ENCODE peak calls at places on chromosome 17, in seven cellular contexts. V is CD8-positive, alpha-beta T cell; O is epithelial cell of esophagus; B is BJ; E is heart right ventricle; X is bronchial epithelial cell; W is fibroblast of mammary gland. K is an unnamed sample.

GRCh38 chr17:35879748-35880654 is at the start of gene CCL5:
- DNase-seq in V (peak; percentile 59), X (peak; percentile 60), O (peak; percentile 70), B (no peak), E (no peak), W (peak; percentile 10), K (peak; percentile 67)

GRCh38 chr17:1716912-1717695 is 6.9 kb upstream of the TLCD2 start:
- DNase-seq in X (peak; percentile 97), B (peak; percentile 94), V (peak; percentile 70), O (peak; percentile 99), W (peak; percentile 99), E (peak; percentile 97), K (peak; percentile 100)

GRCh38 chr17:28738680-28739384 is 5.0 kb upstream of the TRAF4 start:
- DNase-seq in O (no peak), X (no peak), B (no peak), E (no peak), V (peak; percentile 53), W (no peak), K (no peak)

GRCh38 chr17:17675925-17676534 is 5.2 kb upstream of the RAI1 start:
- DNase-seq in V (no peak), B (no peak), W (peak; percentile 43), E (no peak), X (peak; percentile 97), O (peak; percentile 96), K (no peak)

GRCh38 chr17:46742539-46743270 is 75.8 kb downstream of the WNT3 start:
- DNase-seq in B (peak; percentile 41), E (peak; percentile 26), V (no peak), X (peak; percentile 94), W (peak; percentile 96), O (peak; percentile 97), K (peak; percentile 95)

GRCh38 chr17:63817736-63818385 is 9.4 kb upstream of the PSMC5 start:
- DNase-seq in V (no peak), X (no peak), B (no peak), O (no peak), W (no peak), E (no peak), K (no peak)

GRCh38 chr17:65787503-65787902 is 226.1 kb upstream of the AXIN2 start:
- DNase-seq in B (no peak), X (no peak), W (no peak), V (no peak), O (no peak), E (no peak), K (no peak)

GRCh38 chr17:4003131-4003500 is 38.9 kb upstream of the ATP2A3 start:
- DNase-seq in B (no peak), W (no peak), O (no peak), E (no peak), X (no peak), V (no peak), K (no peak)

GRCh38 chr17:28270926-28271325 is 48.1 kb upstream of the TMEM97 start:
- DNase-seq in E (no peak), B (no peak), W (no peak), V (no peak), X (no peak), O (no peak), K (no peak)

GRCh38 chr17:41652461-41652960 is 28.1 kb upstream of the KRT17 start:
- DNase-seq in V (no peak), O (no peak), X (no peak), W (no peak), E (no peak), B (no peak), K (no peak)

GRCh38 chr17:82424001-82424862 is 5.8 kb upstream of the OGFOD3 start:
- DNase-seq in B (no peak), X (peak; percentile 9), O (peak; percentile 54), E (no peak), W (peak; percentile 61), V (peak; percentile 64), K (peak; percentile 54)

GRCh38 chr17:49730787-49731441 is 23.1 kb upstream of the SLC35B1 start:
- DNase-seq in V (no peak), X (no peak), B (no peak), O (no peak), W (no peak), E (no peak), K (peak; percentile 20)

GRCh38 chr17:41547921-41548843 is 20.1 kb upstream of the KRT19 start:
- DNase-seq in W (peak; percentile 98), O (peak; percentile 99), E (peak; percentile 11), V (no peak), B (peak; percentile 92), X (peak; percentile 99), K (peak; percentile 97)

GRCh38 chr17:58506354-58507080 is 7.9 kb downstream of the MTMR4 start:
- DNase-seq in E (no peak), B (no peak), V (no peak), O (no peak), X (no peak), W (no peak), K (peak; percentile 51)

GRCh38 chr17:15301845-15302244 is 36.7 kb upstream of the PMP22 start:
- DNase-seq in O (no peak), B (no peak), X (no peak), V (no peak), W (no peak), E (no peak), K (no peak)

GRCh38 chr17:68759343-68760140 is 158.4 kb upstream of the FAM20A start:
- DNase-seq in O (peak; percentile 94), X (peak; percentile 87), V (peak; percentile 8), B (peak; percentile 56), W (peak; percentile 95), E (peak; percentile 88), K (peak; percentile 96)

GRCh38 chr17:35765731-35766488 is 5.2 kb downstream of the C17orf50 start:
- DNase-seq in E (no peak), W (no peak), V (no peak), B (no peak), O (no peak), X (no peak), K (no peak)

GRCh38 chr17:33756021-33756420 is 462.9 kb upstream of the ASIC2 start:
- DNase-seq in X (no peak), E (no peak), O (no peak), W (no peak), B (no peak), V (no peak), K (no peak)

GRCh38 chr17:33753452-33753851 is 460.4 kb upstream of the ASIC2 start:
- DNase-seq in O (no peak), E (no peak), W (no peak), X (no peak), B (no peak), V (no peak), K (no peak)

GRCh38 chr17:33749171-33749570 is 456.1 kb upstream of the ASIC2 start:
- DNase-seq in B (no peak), V (no peak), X (no peak), E (no peak), W (no peak), O (no peak), K (no peak)

GRCh38 chr17:33750943-33751701 is 458.0 kb upstream of the ASIC2 start:
- DNase-seq in E (peak; percentile 58), W (peak; percentile 55), V (peak; percentile 61), B (peak; percentile 5), X (peak; percentile 52), O (peak; percentile 72), K (peak; percentile 75)

DNA sequence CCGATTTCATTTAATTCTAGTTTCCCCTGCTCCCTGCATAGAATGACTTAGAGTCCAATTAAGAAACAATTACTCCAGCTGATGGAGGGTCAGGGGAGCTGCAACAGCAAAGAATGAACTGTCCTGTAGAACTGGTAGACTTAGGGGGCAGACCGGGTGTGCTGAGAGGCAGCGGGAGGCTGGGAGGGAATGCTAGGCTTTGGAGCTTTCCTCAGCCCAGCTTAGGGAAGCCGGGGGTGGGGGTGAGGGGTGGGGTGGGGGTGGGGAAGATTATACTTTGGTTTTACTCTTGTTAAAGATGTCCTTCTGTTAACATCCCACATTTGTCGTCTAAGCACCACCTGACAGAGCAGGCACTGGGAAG is 458.6 kb upstream of the ASIC2 start:
- DNase-seq in W (no peak), E (no peak), O (no peak), V (no peak), B (no peak), X (no peak), K (no peak)
- H3K4me3 ChIP-seq in W (no peak overlapping the region), E (peak overlapping the region; percentile 27), O (no peak overlapping the region), V (no peak overlapping the region), B (no peak overlapping the region), X (no peak overlapping the region), K (no peak overlapping the region)

GRCh38 chr17:44707755-44708400 is 587 bp upstream of the DBF4B start:
- DNase-seq in W (no peak), V (no peak), B (no peak), X (no peak), O (no peak), E (no peak), K (peak; percentile 3)
- TF ChIP-seq CTCF in W (no peak), V (no peak), B (no peak), X (no peak), O (no peak), E (no peak), K (no peak)

GRCh38 chr17:18921485-18921884 is 30.5 kb upstream of the SLC5A10 start:
- DNase-seq in V (no peak), W (no peak), O (no peak), X (no peak), B (no peak), E (no peak), K (no peak)

GRCh38 chr17:18928726-18929125 is 23.2 kb upstream of the SLC5A10 start:
- DNase-seq in V (no peak), E (no peak), W (no peak), X (no peak), O (no peak), B (no peak), K (no peak)

GRCh38 chr17:18920911-18921441 is 31.0 kb upstream of the SLC5A10 start:
- DNase-seq in B (peak; percentile 4), V (no peak), X (peak; percentile 76), W (peak; percentile 34), O (peak; percentile 53), E (no peak), K (no peak)

GRCh38 chr17:18921912-18922451 is 30.0 kb upstream of the SLC5A10 start:
- DNase-seq in E (no peak), W (peak; percentile 27), O (peak; percentile 85), V (no peak), B (no peak), X (peak; percentile 93), K (peak; percentile 61)

GRCh38 chr17:18925187-18925586 is 26.8 kb upstream of the SLC5A10 start:
- DNase-seq in W (no peak), O (no peak), E (no peak), B (no peak), V (no peak), X (no peak), K (no peak)
- H3K4me3 ChIP-seq in W (no peak overlapping the region), O (no peak overlapping the region), E (no peak overlapping the region), B (no peak overlapping the region), V (no peak overlapping the region), X (no peak overlapping the region), K (no peak overlapping the region)

GRCh38 chr17:10875984-10876555 is 38.2 kb upstream of the PIRT start:
- DNase-seq in O (peak; percentile 39), B (no peak), E (peak; percentile 21), V (peak; percentile 13), W (peak; percentile 34), X (peak; percentile 30), K (peak; percentile 26)
- TF ChIP-seq CTCF in O (peak; percentile 54), B (peak; percentile 60), E (peak; percentile 67), V (peak; percentile 49), W (peak; percentile 55), X (peak; percentile 64), K (peak; percentile 57)

DNA sequence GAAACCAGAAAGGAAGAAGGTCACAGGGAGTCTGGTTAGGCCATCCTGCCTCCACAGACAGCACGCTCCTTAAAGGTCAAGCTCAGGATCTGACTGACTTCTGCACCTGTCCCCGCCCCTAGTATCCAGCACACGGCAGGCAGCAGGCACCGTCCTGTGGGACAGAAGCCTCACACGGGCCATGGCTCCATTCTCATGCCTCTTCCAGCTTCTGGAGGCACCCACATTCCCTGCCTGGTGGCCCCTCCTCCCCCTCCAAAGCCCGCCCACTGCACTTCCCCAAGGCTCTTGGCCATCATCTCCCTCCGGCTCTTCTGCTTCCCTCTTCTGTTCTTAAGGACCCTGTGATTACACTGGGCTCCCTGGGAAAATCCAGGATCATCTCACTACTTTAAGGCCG is 3.6 kb downstream of the CANT1 start:
- DNase-seq in X (no peak), O (no peak), V (no peak), E (no peak), B (no peak), W (no peak), K (no peak)
- H3K4me3 ChIP-seq in X (no peak overlapping the region), O (no peak overlapping the region), V (no peak overlapping the region), E (no peak overlapping the region), B (no peak overlapping the region), W (no peak overlapping the region), K (no peak overlapping the region)